ENCODE peak calls at places on chromosome 13, in seven cellular contexts. P is Panc1, B is HCT116, E is upper lobe of left lung, I is HepG2, A is GM12878, G is K562. N is an unnamed sample.

GRCh38 chr13:48448285-48448962 is 35.5 kb upstream of the LPAR6 start:
- ATAC-seq in P (no peak), B (no peak), E (no peak), I (no peak), A (no peak), G (no peak), N (no peak)

GRCh38 chr13:112177889-112178288 is 110.9 kb downstream of the SOX1 start:
- ATAC-seq in P (no peak), B (no peak), E (no peak), I (no peak), A (no peak), G (no peak), N (no peak)

GRCh38 chr13:33611016-33611805 is 206.7 kb upstream of the RFC3 start:
- ATAC-seq in P (no peak), B (no peak), E (peak; percentile 51), I (peak; percentile 86), A (no peak), G (no peak), N (peak; percentile 75)

GRCh38 chr13:37429976-37430375 is 168.6 kb downstream of the POSTN start:
- ATAC-seq in P (no peak), B (no peak), E (no peak), I (no peak), A (no peak), G (no peak), N (no peak)

GRCh38 chr13:78638216-78638615 is 20.7 kb downstream of the OBI1 start:
- ATAC-seq in P (no peak), B (no peak), E (no peak), I (no peak), A (no peak), G (no peak), N (no peak)

GRCh38 chr13:78015782-78016181 is 97.2 kb upstream of the EDNRB start:
- ATAC-seq in P (no peak), B (no peak), E (peak; percentile 62), I (no peak), A (no peak), G (no peak), N (no peak)

GRCh38 chr13:74040200-74040599 is 94.0 kb downstream of the KLF12 start:
- ATAC-seq in P (peak; percentile 88), B (peak; percentile 100), E (peak; percentile 75), I (peak; percentile 100), A (peak; percentile 100), G (peak; percentile 70), N (no peak)

GRCh38 chr13:73767747-73768315 is 366.4 kb downstream of the KLF12 start:
- ATAC-seq in P (no peak), B (no peak), E (no peak), I (peak; percentile 43), A (peak; percentile 64), G (no peak), N (no peak)

GRCh38 chr13:71285700-71286099 is 581.3 kb downstream of the DACH1 start:
- ATAC-seq in P (no peak), B (no peak), E (no peak), I (no peak), A (peak; percentile 77), G (no peak), N (no peak)

GRCh38 chr13:26062853-26063444 is 11.1 kb upstream of the SHISA2 start:
- ATAC-seq in P (peak; percentile 84), B (peak; percentile 81), E (no peak), I (peak; percentile 76), A (peak; percentile 64), G (peak; percentile 63), N (no peak)

GRCh38 chr13:92622905-92623304 is 603.7 kb upstream of the GPC6 start:
- ATAC-seq in P (no peak), B (no peak), E (no peak), I (no peak), A (no peak), G (no peak), N (no peak)

GRCh38 chr13:37863708-37864107 is 5.9 kb downstream of the TRPC4 start:
- ATAC-seq in P (no peak), B (no peak), E (no peak), I (no peak), A (no peak), G (no peak), N (no peak)

GRCh38 chr13:20424959-20425358 is 100.7 kb downstream of the CRYL1 start:
- ATAC-seq in P (no peak), B (no peak), E (no peak), I (no peak), A (no peak), G (no peak), N (no peak)

GRCh38 chr13:79226938-79227337 is 179.1 kb downstream of the RBM26 start:
- ATAC-seq in P (no peak), B (no peak), E (no peak), I (no peak), A (peak; percentile 23), G (no peak), N (no peak)

GRCh38 chr13:28219408-28220099 is 81.2 kb downstream of the PAN3 start:
- ATAC-seq in P (no peak), B (no peak), E (no peak), I (no peak), A (peak; percentile 51), G (no peak), N (no peak)

GRCh38 chr13:110397445-110397844 is 90.4 kb downstream of the COL4A2 start:
- ATAC-seq in P (no peak), B (no peak), E (no peak), I (no peak), A (no peak), G (no peak), N (peak; percentile 54)

GRCh38 chr13:54614729-54615128 is 1586.1 kb downstream of the OLFM4 start:
- ATAC-seq in P (no peak), B (no peak), E (no peak), I (no peak), A (no peak), G (no peak), N (no peak)

GRCh38 chr13:73997964-73998363 is 136.2 kb downstream of the KLF12 start:
- ATAC-seq in P (no peak), B (no peak), E (no peak), I (no peak), A (peak; percentile 46), G (no peak), N (no peak)

GRCh38 chr13:87314822-87315221 is 356.3 kb upstream of the SLITRK5 start:
- ATAC-seq in P (no peak), B (no peak), E (no peak), I (no peak), A (no peak), G (no peak), N (no peak)

GRCh38 chr13:39100996-39101751 is 62.9 kb downstream of the NHLRC3 start:
- ATAC-seq in P (no peak), B (no peak), E (no peak), I (no peak), A (no peak), G (no peak), N (no peak)

GRCh38 chr13:24016046-24016445 is 118.7 kb upstream of the C1QTNF9B start:
- ATAC-seq in P (no peak), B (no peak), E (no peak), I (no peak), A (no peak), G (no peak), N (no peak)

GRCh38 chr13:39283062-39283461 is 244.8 kb downstream of the NHLRC3 start:
- ATAC-seq in P (no peak), B (no peak), E (no peak), I (no peak), A (peak; percentile 45), G (no peak), N (no peak)

GRCh38 chr13:94700051-94700535 is 12.3 kb downstream of the SOX21 start:
- ATAC-seq in P (no peak), B (no peak), E (no peak), I (no peak), A (no peak), G (no peak), N (no peak)

GRCh38 chr13:64798422-64798821 is 2431.7 kb downstream of the PCDH9 start:
- ATAC-seq in P (no peak), B (no peak), E (no peak), I (no peak), A (no peak), G (no peak), N (no peak)

GRCh38 chr13:40566811-40567210 is 99.6 kb downstream of the FOXO1 start:
- ATAC-seq in P (no peak), B (no peak), E (no peak), I (no peak), A (no peak), G (no peak), N (no peak)

GRCh38 chr13:99982021-99982740 is 597 bp downstream of the ZIC2 start:
- ATAC-seq in P (peak; percentile 0), B (peak; percentile 2), E (no peak), I (peak; percentile 35), A (no peak), G (peak; percentile 3), N (peak; percentile 7)

GRCh38 chr13:99979453-99980200 is 2.0 kb upstream of the ZIC2 start:
- ATAC-seq in P (peak; percentile 18), B (no peak), E (no peak), I (peak; percentile 11), A (no peak), G (peak; percentile 18), N (no peak)

GRCh38 chr13:99982741-99983400 is 1.3 kb downstream of the ZIC2 start:
- ATAC-seq in P (no peak), B (no peak), E (no peak), I (no peak), A (no peak), G (peak; percentile 3), N (no peak)

GRCh38 chr13:99980201-99981114 is 1.1 kb upstream of the ZIC2 start:
- ATAC-seq in P (peak; percentile 71), B (peak; percentile 72), E (no peak), I (peak; percentile 74), A (peak; percentile 76), G (peak; percentile 79), N (peak; percentile 76)

GRCh38 chr13:99981115-99982020 is at the start of gene ZIC2:
- ATAC-seq in P (peak; percentile 67), B (peak; percentile 68), E (no peak), I (peak; percentile 48), A (peak; percentile 43), G (peak; percentile 68), N (no peak)
- H3K27me3 ChIP-seq in P (no peaks in the 10 kb centered on the region), B (no peaks in the 10 kb centered on the region), E (peaks cover 77% of the 10 kb centered on the region), I (peaks cover 7% of the 10 kb centered on the region), A (peaks cover 38% of the 10 kb centered on the region), G (no peaks in the 10 kb centered on the region), N (peaks cover 100% of the 10 kb centered on the region)

GRCh38 chr13:97243915-97244820 is 22.0 kb downstream of the MBNL2 start:
- ATAC-seq in P (no peak), B (no peak), E (no peak), I (peak; percentile 77), A (no peak), G (no peak), N (no peak)
- H3K4me1 ChIP-seq in P (peaks cover 92% of the 10 kb centered on the region), B (peaks cover 45% of the 10 kb centered on the region), E (peaks cover 63% of the 10 kb centered on the region), I (peaks cover 97% of the 10 kb centered on the region), A (no peaks in the 10 kb centered on the region), G (no peaks in the 10 kb centered on the region), N (peaks cover 71% of the 10 kb centered on the region)

GRCh38 chr13:69319659-69320058 is 788.0 kb upstream of the ATXN8OS start:
- ATAC-seq in P (no peak), B (no peak), E (no peak), I (no peak), A (no peak), G (no peak), N (no peak)

GRCh38 chr13:69324109-69324886 is 783.3 kb upstream of the ATXN8OS start:
- ATAC-seq in P (no peak), B (no peak), E (no peak), I (no peak), A (peak; percentile 30), G (no peak), N (no peak)
- TF ChIP-seq POLR2AphosphoS5 in P (no peak), B (no peak), E (no peak), I (no peak), A (no peak), G (no peak), N (no peak)

GRCh38 chr13:30904043-30904442 is 2.0 kb upstream of the MEDAG start:
- ATAC-seq in P (no peak), B (no peak), E (no peak), I (no peak), A (no peak), G (no peak), N (no peak)
- H3K27me3 ChIP-seq in P (peaks cover 15% of the 10 kb centered on the region), B (peaks cover 40% of the 10 kb centered on the region), E (peaks cover 13% of the 10 kb centered on the region), I (no peaks in the 10 kb centered on the region), A (no peaks in the 10 kb centered on the region), G (no peaks in the 10 kb centered on the region), N (peaks cover 24% of the 10 kb centered on the region)

N was measured in gastroesophageal sphincter.